ENCODE peak calls at places on chromosome 1, in six cellular contexts. H, R, A, P, I and K are unnamed samples.

GRCh38 chr1:67674260-67675011 is 10.6 kb upstream of the GADD45A start:
- DNase-seq in H (peak), R (peak), A (peak), P (peak), I (no peak), K (no peak)

GRCh38 chr1:107691542-107691941 is 273.4 kb downstream of the VAV3 start:
- DNase-seq in H (no peak), R (no peak), A (no peak), P (no peak), I (no peak), K (no peak)

GRCh38 chr1:209368864-209369598 is 214.5 kb upstream of the CAMK1G start:
- DNase-seq in H (no peak), R (no peak), A (peak), P (no peak), I (no peak), K (no peak)

GRCh38 chr1:227793948-227794812 is 21.3 kb upstream of the PRSS38 start:
- DNase-seq in H (no peak), R (peak), A (no peak), P (no peak), I (peak), K (no peak)

GRCh38 chr1:67434491-67434890 is 4.3 kb upstream of the SERBP1 start:
- DNase-seq in H (no peak), R (no peak), A (no peak), P (no peak), I (no peak), K (no peak)

GRCh38 chr1:25727819-25728286 is 72.1 kb upstream of the SELENON start:
- DNase-seq in H (peak), R (peak), A (no peak), P (no peak), I (no peak), K (no peak)

GRCh38 chr1:164977561-164977960 is 379.0 kb downstream of the LMX1A start:
- DNase-seq in H (no peak), R (no peak), A (no peak), P (no peak), I (no peak), K (no peak)

GRCh38 chr1:30452170-30452569 is 271.2 kb downstream of the MATN1 start:
- DNase-seq in H (no peak), R (no peak), A (no peak), P (no peak), I (no peak), K (no peak)

GRCh38 chr1:17558541-17558940 is 19.0 kb downstream of the ARHGEF10L start:
- DNase-seq in H (no peak), R (no peak), A (no peak), P (no peak), I (no peak), K (no peak)